ENCODE peak calls at places on chromosome 20, in six cellular contexts. One of them, this sample, is unnamed.

GRCh38 chr20:54555150-54555549 is 79.8 kb downstream of the DOK5 start:
- DNase-seq in bronchial epithelial cell: no peak
- DNase-seq in tibial nerve: no peak
- DNase-seq in endodermal cell: no peak
- DNase-seq in HL-60: no peak
- DNase-seq in psoas muscle: no peak
- DNase-seq in this sample: no peak

GRCh38 chr20:8997720-8998119 is 71.2 kb upstream of the PLCB4 start:
- DNase-seq in bronchial epithelial cell: no peak
- DNase-seq in tibial nerve: no peak
- DNase-seq in endodermal cell: no peak
- DNase-seq in HL-60: no peak
- DNase-seq in psoas muscle: no peak
- DNase-seq in this sample: no peak

GRCh38 chr20:19737025-19737424 is 21.0 kb upstream of the RIN2 start:
- DNase-seq in bronchial epithelial cell: peak; percentile 100
- DNase-seq in tibial nerve: peak; percentile 26
- DNase-seq in endodermal cell: no peak
- DNase-seq in HL-60: peak; percentile 91
- DNase-seq in psoas muscle: no peak
- DNase-seq in this sample: peak; percentile 99

GRCh38 chr20:14879020-14879697 is 541.7 kb upstream of the FLRT3 start:
- DNase-seq in bronchial epithelial cell: peak; percentile 99
- DNase-seq in tibial nerve: no peak
- DNase-seq in endodermal cell: no peak
- DNase-seq in HL-60: no peak
- DNase-seq in psoas muscle: no peak
- DNase-seq in this sample: peak; percentile 95

GRCh38 chr20:64188071-64188470 is 23.8 kb downstream of the MYT1 start:
- DNase-seq in bronchial epithelial cell: no peak
- DNase-seq in tibial nerve: no peak
- DNase-seq in endodermal cell: no peak
- DNase-seq in HL-60: no peak
- DNase-seq in psoas muscle: no peak
- DNase-seq in this sample: no peak

GRCh38 chr20:49775229-49775693 is 37.4 kb upstream of the SLC9A8 start:
- DNase-seq in bronchial epithelial cell: peak; percentile 69
- DNase-seq in tibial nerve: peak; percentile 36
- DNase-seq in endodermal cell: peak; percentile 83
- DNase-seq in HL-60: peak; percentile 70
- DNase-seq in psoas muscle: peak; percentile 86
- DNase-seq in this sample: peak; percentile 27

GRCh38 chr20:25048519-25048952 is 9.4 kb downstream of the ACSS1 start:
- DNase-seq in bronchial epithelial cell: no peak
- DNase-seq in tibial nerve: no peak
- DNase-seq in endodermal cell: peak; percentile 24
- DNase-seq in HL-60: no peak
- DNase-seq in psoas muscle: peak; percentile 64
- DNase-seq in this sample: no peak

GRCh38 chr20:51570755-51571469 is 28.4 kb upstream of the NFATC2 start:
- DNase-seq in bronchial epithelial cell: no peak
- DNase-seq in tibial nerve: peak; percentile 37
- DNase-seq in endodermal cell: no peak
- DNase-seq in HL-60: no peak
- DNase-seq in psoas muscle: peak; percentile 73
- DNase-seq in this sample: no peak

GRCh38 chr20:6588296-6588695 is 179.2 kb upstream of the BMP2 start:
- DNase-seq in bronchial epithelial cell: peak; percentile 41
- DNase-seq in tibial nerve: no peak
- DNase-seq in endodermal cell: no peak
- DNase-seq in HL-60: no peak
- DNase-seq in psoas muscle: no peak
- DNase-seq in this sample: peak; percentile 43

GRCh38 chr20:61895016-61895415 is 170.7 kb downstream of the TAF4 start:
- DNase-seq in bronchial epithelial cell: no peak
- DNase-seq in tibial nerve: no peak
- DNase-seq in endodermal cell: no peak
- DNase-seq in HL-60: no peak
- DNase-seq in psoas muscle: peak; percentile 37
- DNase-seq in this sample: no peak

GRCh38 chr20:53547664-53548239 is 45.9 kb downstream of the ZNF217 start:
- DNase-seq in bronchial epithelial cell: peak; percentile 58
- DNase-seq in tibial nerve: peak; percentile 48
- DNase-seq in endodermal cell: peak; percentile 82
- DNase-seq in HL-60: no peak
- DNase-seq in psoas muscle: no peak
- DNase-seq in this sample: peak; percentile 62

GRCh38 chr20:25521382-25521781 is 63.9 kb downstream of the NINL start:
- DNase-seq in bronchial epithelial cell: no peak
- DNase-seq in tibial nerve: no peak
- DNase-seq in endodermal cell: no peak
- DNase-seq in HL-60: no peak
- DNase-seq in psoas muscle: no peak
- DNase-seq in this sample: no peak

GRCh38 chr20:62977613-62978558 is 25.4 kb downstream of the SLC17A9 start:
- DNase-seq in bronchial epithelial cell: no peak
- DNase-seq in tibial nerve: no peak
- DNase-seq in endodermal cell: no peak
- DNase-seq in HL-60: no peak
- DNase-seq in psoas muscle: no peak
- DNase-seq in this sample: no peak
- H3K4me3 ChIP-seq in bronchial epithelial cell: no peak overlapping the region
- H3K4me3 ChIP-seq in tibial nerve: no peak overlapping the region
- H3K4me3 ChIP-seq in endodermal cell: no peak overlapping the region
- H3K4me3 ChIP-seq in HL-60: no peak overlapping the region
- H3K4me3 ChIP-seq in psoas muscle: no peak overlapping the region
- H3K4me3 ChIP-seq in this sample: no peak overlapping the region

DNA sequence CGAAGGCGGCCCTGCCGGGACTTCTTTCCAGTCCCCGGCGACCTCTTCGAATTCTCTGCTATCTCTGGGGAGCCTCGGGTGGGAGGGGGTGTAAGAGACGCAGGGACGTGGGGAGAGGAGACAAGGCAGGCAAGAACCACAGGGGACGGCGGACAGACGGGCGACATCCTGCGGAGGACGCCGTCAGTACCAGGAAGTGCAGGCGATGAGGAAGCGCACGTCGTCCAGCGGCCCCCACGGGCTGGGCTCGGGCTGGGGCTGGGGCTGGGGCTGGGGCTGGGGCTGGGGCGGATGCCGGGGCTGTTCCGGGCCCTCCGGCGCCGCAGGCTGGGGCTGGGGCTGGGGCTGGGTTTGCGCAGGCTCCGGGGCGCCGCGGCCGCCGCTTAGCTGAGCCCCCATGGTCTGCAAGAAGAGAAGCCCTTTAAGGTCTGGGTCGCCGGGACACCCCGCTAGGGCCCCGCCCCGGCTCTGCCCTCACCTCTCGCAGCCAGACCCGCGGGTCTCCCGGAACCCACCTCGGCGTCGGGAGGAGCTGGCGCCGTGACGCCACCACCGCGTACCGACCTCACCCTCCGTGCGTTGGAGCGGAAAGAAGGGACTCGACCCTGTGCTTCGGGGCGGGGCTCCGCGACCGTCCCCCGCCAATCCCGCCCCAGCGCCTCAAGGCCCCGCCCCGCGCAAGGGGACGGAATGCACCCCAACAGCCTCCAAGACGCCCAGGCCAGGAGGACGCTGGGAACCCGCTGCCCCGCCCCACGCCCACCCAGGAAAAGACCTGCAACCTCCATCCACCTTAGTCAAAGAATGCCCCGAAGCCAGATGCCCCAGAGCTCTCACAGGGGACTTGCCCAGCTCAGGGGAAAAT is at the start of gene MMP24OS:
- DNase-seq in bronchial epithelial cell: peak; percentile 73
- DNase-seq in tibial nerve: peak; percentile 82
- DNase-seq in endodermal cell: peak; percentile 97
- DNase-seq in HL-60: peak; percentile 91
- DNase-seq in psoas muscle: peak; percentile 95
- DNase-seq in this sample: peak; percentile 85
- TF ChIP-seq CTCF in bronchial epithelial cell: peak; percentile 43
- TF ChIP-seq CTCF in tibial nerve: peak; percentile 16
- TF ChIP-seq CTCF in endodermal cell: peak; percentile 33
- TF ChIP-seq CTCF in HL-60: peak; percentile 18
- TF ChIP-seq CTCF in psoas muscle: no peak
- TF ChIP-seq CTCF in this sample: peak; percentile 22

DNA sequence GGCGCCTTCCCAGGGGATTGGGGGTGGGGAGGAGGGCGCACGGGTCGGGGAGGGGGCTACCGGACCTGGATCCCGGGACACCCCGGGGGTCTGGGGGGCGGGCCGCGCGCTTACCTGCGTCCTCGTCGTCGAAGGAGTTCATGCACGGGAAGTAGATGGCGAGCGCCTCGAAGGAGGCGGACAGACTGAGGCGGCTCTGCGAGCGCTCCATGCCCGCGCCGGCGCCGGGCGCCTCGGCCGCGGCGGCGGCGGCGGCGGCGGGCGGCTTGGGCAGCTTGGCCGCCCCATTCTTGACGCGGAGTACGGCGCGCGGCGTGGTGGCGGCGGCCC is 320 bp downstream of the RIMS4 start:
- DNase-seq in bronchial epithelial cell: no peak
- DNase-seq in tibial nerve: no peak
- DNase-seq in endodermal cell: peak; percentile 63
- DNase-seq in HL-60: no peak
- DNase-seq in psoas muscle: no peak
- DNase-seq in this sample: no peak
- H3K4me3 ChIP-seq in bronchial epithelial cell: no peak overlapping the region
- H3K4me3 ChIP-seq in tibial nerve: no peak overlapping the region
- H3K4me3 ChIP-seq in endodermal cell: peak overlapping the region; percentile 40
- H3K4me3 ChIP-seq in HL-60: no peak overlapping the region
- H3K4me3 ChIP-seq in psoas muscle: peak overlapping the region; percentile 51
- H3K4me3 ChIP-seq in this sample: no peak overlapping the region

DNA sequence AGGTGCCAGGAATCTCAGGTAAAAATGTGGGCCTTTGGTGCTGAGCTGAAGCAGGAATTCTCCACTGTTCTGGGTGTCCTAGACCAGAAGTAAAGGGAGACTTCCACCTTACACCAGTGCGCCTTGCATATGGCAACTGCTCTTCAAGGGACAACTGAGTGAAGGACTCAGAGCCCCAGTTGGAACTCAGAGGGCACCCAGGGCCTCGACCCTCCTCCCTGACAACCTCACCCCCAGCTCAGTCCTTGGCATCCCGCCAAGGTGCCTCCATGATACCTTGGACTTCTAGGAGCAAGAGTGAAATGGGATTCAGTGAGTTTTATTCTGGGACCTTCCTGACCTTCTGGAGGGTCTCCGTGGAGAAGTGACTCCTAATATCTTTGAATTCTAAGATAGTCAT is 153.7 kb upstream of the PROKR2 start:
- DNase-seq in bronchial epithelial cell: no peak
- DNase-seq in tibial nerve: no peak
- DNase-seq in endodermal cell: no peak
- DNase-seq in HL-60: no peak
- DNase-seq in psoas muscle: no peak
- DNase-seq in this sample: no peak
- TF ChIP-seq CTCF in bronchial epithelial cell: no peak
- TF ChIP-seq CTCF in tibial nerve: no peak
- TF ChIP-seq CTCF in endodermal cell: no peak
- TF ChIP-seq CTCF in HL-60: no peak
- TF ChIP-seq CTCF in psoas muscle: no peak
- TF ChIP-seq CTCF in this sample: no peak

DNA sequence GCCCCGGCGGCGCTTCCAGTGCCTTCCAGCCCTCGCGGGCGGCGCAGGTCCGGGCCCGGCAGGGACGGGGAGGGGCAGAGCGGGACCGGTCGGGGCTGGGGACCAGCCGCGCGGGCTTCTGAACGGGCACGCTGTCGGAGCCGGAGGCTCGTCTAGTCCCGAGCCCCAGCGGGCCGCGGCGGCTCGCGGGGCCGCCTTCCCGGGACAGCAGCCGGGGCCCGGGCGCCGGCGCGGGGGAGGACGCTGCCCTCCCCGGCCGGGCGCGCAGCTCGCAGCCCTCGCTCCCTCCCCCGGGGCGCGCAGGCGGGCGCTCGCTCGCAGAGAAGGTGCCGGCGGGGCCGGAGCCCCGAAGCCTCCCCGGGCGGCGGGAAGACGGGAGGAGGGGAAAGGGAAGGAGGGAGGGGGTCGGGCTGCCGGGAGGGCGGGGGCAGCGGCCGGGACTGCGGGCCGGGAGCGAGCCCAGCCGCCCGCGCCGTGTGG is 696 bp upstream of the SIRPA start:
- DNase-seq in bronchial epithelial cell: no peak
- DNase-seq in tibial nerve: no peak
- DNase-seq in endodermal cell: peak; percentile 89
- DNase-seq in HL-60: no peak
- DNase-seq in psoas muscle: peak; percentile 85
- DNase-seq in this sample: peak; percentile 71
- H3K4me3 ChIP-seq in bronchial epithelial cell: peak overlapping the region; percentile 60
- H3K4me3 ChIP-seq in tibial nerve: peak overlapping the region; percentile 49
- H3K4me3 ChIP-seq in endodermal cell: peak overlapping the region; percentile 74
- H3K4me3 ChIP-seq in HL-60: peak overlapping the region; percentile 73
- H3K4me3 ChIP-seq in psoas muscle: peak overlapping the region; percentile 89
- H3K4me3 ChIP-seq in this sample: peak overlapping the region; percentile 90

This sample was measured in epithelial cell of esophagus.